ENCODE peak calls at places on chromosomes 13 and 19, in five cellular contexts. One of them, this sample, is unnamed.

GRCh38 chr13:36680918-36681317 is 7.1 kb downstream of the SERTM1 start:
- DNase-seq in GM12865: no peak
- DNase-seq in lower leg skin: no peak
- DNase-seq in caudate nucleus: no peak
- DNase-seq in progenitor cell of endocrine pancreas: no peak
- DNase-seq in this sample: no peak

GRCh38 chr13:30113983-30114491 is 193.3 kb downstream of the KATNAL1 start:
- DNase-seq in GM12865: no peak
- DNase-seq in lower leg skin: no peak
- DNase-seq in caudate nucleus: no peak
- DNase-seq in progenitor cell of endocrine pancreas: no peak
- DNase-seq in this sample: no peak

GRCh38 chr13:67224148-67224846 is 5.8 kb downstream of the PCDH9 start:
- DNase-seq in GM12865: peak
- DNase-seq in lower leg skin: peak
- DNase-seq in caudate nucleus: peak
- DNase-seq in progenitor cell of endocrine pancreas: no peak
- DNase-seq in this sample: peak

GRCh38 chr13:111907341-111907880 is 159.5 kb upstream of the SOX1 start:
- DNase-seq in GM12865: no peak
- DNase-seq in lower leg skin: no peak
- DNase-seq in caudate nucleus: no peak
- DNase-seq in progenitor cell of endocrine pancreas: peak
- DNase-seq in this sample: no peak

GRCh38 chr19:3268326-3268725 is 43.9 kb downstream of the CELF5 start:
- DNase-seq in GM12865: no peak
- DNase-seq in lower leg skin: no peak
- DNase-seq in caudate nucleus: no peak
- DNase-seq in progenitor cell of endocrine pancreas: no peak
- DNase-seq in this sample: no peak

GRCh38 chr13:20702945-20703784 is at the start of gene IL17D:
- DNase-seq in GM12865: peak
- DNase-seq in lower leg skin: no peak
- DNase-seq in caudate nucleus: peak
- DNase-seq in progenitor cell of endocrine pancreas: peak
- DNase-seq in this sample: peak

GRCh38 chr13:41696163-41697003 is 239.0 kb downstream of the RGCC start:
- DNase-seq in GM12865: peak
- DNase-seq in lower leg skin: no peak
- DNase-seq in caudate nucleus: no peak
- DNase-seq in progenitor cell of endocrine pancreas: no peak
- DNase-seq in this sample: no peak

GRCh38 chr13:66405908-66406802 is 824.0 kb downstream of the PCDH9 start:
- DNase-seq in GM12865: no peak
- DNase-seq in lower leg skin: no peak
- DNase-seq in caudate nucleus: no peak
- DNase-seq in progenitor cell of endocrine pancreas: no peak
- DNase-seq in this sample: no peak

GRCh38 chr13:27666951-27667350 is 45.3 kb downstream of the POLR1D start:
- DNase-seq in GM12865: no peak
- DNase-seq in lower leg skin: no peak
- DNase-seq in caudate nucleus: no peak
- DNase-seq in progenitor cell of endocrine pancreas: no peak
- DNase-seq in this sample: no peak

GRCh38 chr19:2494447-2495129 is 18.7 kb downstream of the GADD45B start:
- DNase-seq in GM12865: peak
- DNase-seq in lower leg skin: peak
- DNase-seq in caudate nucleus: peak
- DNase-seq in progenitor cell of endocrine pancreas: peak
- DNase-seq in this sample: peak

GRCh38 chr19:18062043-18062442 is 24.7 kb downstream of the IL12RB1 start:
- DNase-seq in GM12865: no peak
- DNase-seq in lower leg skin: no peak
- DNase-seq in caudate nucleus: no peak
- DNase-seq in progenitor cell of endocrine pancreas: no peak
- DNase-seq in this sample: no peak

GRCh38 chr13:78977311-78977710 is 318.4 kb upstream of the OBI1 start:
- DNase-seq in GM12865: no peak
- DNase-seq in lower leg skin: no peak
- DNase-seq in caudate nucleus: no peak
- DNase-seq in progenitor cell of endocrine pancreas: no peak
- DNase-seq in this sample: no peak

GRCh38 chr19:38742296-38742695 is 2.0 kb downstream of the CAPN12 start:
- DNase-seq in GM12865: no peak
- DNase-seq in lower leg skin: no peak
- DNase-seq in caudate nucleus: no peak
- DNase-seq in progenitor cell of endocrine pancreas: no peak
- DNase-seq in this sample: no peak

GRCh38 chr13:76822691-76823267 is 63.4 kb downstream of the KCTD12 start:
- DNase-seq in GM12865: peak
- DNase-seq in lower leg skin: no peak
- DNase-seq in caudate nucleus: no peak
- DNase-seq in progenitor cell of endocrine pancreas: no peak
- DNase-seq in this sample: no peak

GRCh38 chr13:72808917-72809500 is 27.1 kb downstream of the PIBF1 start:
- DNase-seq in GM12865: peak
- DNase-seq in lower leg skin: no peak
- DNase-seq in caudate nucleus: no peak
- DNase-seq in progenitor cell of endocrine pancreas: no peak
- DNase-seq in this sample: no peak

GRCh38 chr13:113582841-113583631 is 1.5 kb upstream of the TFDP1 start:
- DNase-seq in GM12865: no peak
- DNase-seq in lower leg skin: no peak
- DNase-seq in caudate nucleus: no peak
- DNase-seq in progenitor cell of endocrine pancreas: no peak
- DNase-seq in this sample: no peak

GRCh38 chr19:2962018-2962670 is 15.2 kb upstream of the TLE6 start:
- DNase-seq in GM12865: peak
- DNase-seq in lower leg skin: peak
- DNase-seq in caudate nucleus: no peak
- DNase-seq in progenitor cell of endocrine pancreas: peak
- DNase-seq in this sample: no peak

GRCh38 chr19:14085309-14085995 is at the start of gene C19orf67:
- DNase-seq in GM12865: no peak
- DNase-seq in lower leg skin: no peak
- DNase-seq in caudate nucleus: no peak
- DNase-seq in progenitor cell of endocrine pancreas: no peak
- DNase-seq in this sample: no peak

GRCh38 chr19:19402656-19403372 is 2.7 kb upstream of the GATAD2A start:
- DNase-seq in GM12865: no peak
- DNase-seq in lower leg skin: no peak
- DNase-seq in caudate nucleus: no peak
- DNase-seq in progenitor cell of endocrine pancreas: no peak
- DNase-seq in this sample: no peak

GRCh38 chr19:39643591-39643990 is 12.1 kb upstream of the LGALS16 start:
- DNase-seq in GM12865: no peak
- DNase-seq in lower leg skin: no peak
- DNase-seq in caudate nucleus: no peak
- DNase-seq in progenitor cell of endocrine pancreas: no peak
- DNase-seq in this sample: no peak

GRCh38 chr13:23724196-23724970 is 154.2 kb downstream of the TNFRSF19 start:
- DNase-seq in GM12865: no peak
- DNase-seq in lower leg skin: no peak
- DNase-seq in caudate nucleus: no peak
- DNase-seq in progenitor cell of endocrine pancreas: no peak
- DNase-seq in this sample: no peak

GRCh38 chr19:23716792-23717191 is 29.8 kb upstream of the ZNF675 start:
- DNase-seq in GM12865: no peak
- DNase-seq in lower leg skin: no peak
- DNase-seq in caudate nucleus: no peak
- DNase-seq in progenitor cell of endocrine pancreas: no peak
- DNase-seq in this sample: no peak

GRCh38 chr19:11265785-11266236 is 3.5 kb upstream of the DOCK6 start:
- DNase-seq in GM12865: no peak
- DNase-seq in lower leg skin: peak
- DNase-seq in caudate nucleus: no peak
- DNase-seq in progenitor cell of endocrine pancreas: no peak
- DNase-seq in this sample: no peak

GRCh38 chr13:68851026-68851425 is 1256.6 kb upstream of the ATXN8OS start:
- DNase-seq in GM12865: no peak
- DNase-seq in lower leg skin: no peak
- DNase-seq in caudate nucleus: no peak
- DNase-seq in progenitor cell of endocrine pancreas: no peak
- DNase-seq in this sample: no peak

GRCh38 chr13:97020689-97021240 is 26.5 kb upstream of the OXGR1 start:
- DNase-seq in GM12865: no peak
- DNase-seq in lower leg skin: no peak
- DNase-seq in caudate nucleus: no peak
- DNase-seq in progenitor cell of endocrine pancreas: no peak
- DNase-seq in this sample: no peak

GRCh38 chr13:89343165-89343564 is 1672.0 kb downstream of the SLITRK5 start:
- DNase-seq in GM12865: no peak
- DNase-seq in lower leg skin: no peak
- DNase-seq in caudate nucleus: no peak
- DNase-seq in progenitor cell of endocrine pancreas: no peak
- DNase-seq in this sample: no peak

GRCh38 chr19:36152886-36153525 is 759 bp upstream of the COX7A1 start:
- DNase-seq in GM12865: no peak
- DNase-seq in lower leg skin: no peak
- DNase-seq in caudate nucleus: no peak
- DNase-seq in progenitor cell of endocrine pancreas: no peak
- DNase-seq in this sample: no peak

GRCh38 chr13:51222510-51223283 is 499 bp downstream of the FAM124A start:
- DNase-seq in GM12865: no peak
- DNase-seq in lower leg skin: no peak
- DNase-seq in caudate nucleus: no peak
- DNase-seq in progenitor cell of endocrine pancreas: no peak
- DNase-seq in this sample: no peak

GRCh38 chr19:30450945-30451344 is 78.8 kb downstream of the ZNF536 start:
- DNase-seq in GM12865: no peak
- DNase-seq in lower leg skin: no peak
- DNase-seq in caudate nucleus: peak
- DNase-seq in progenitor cell of endocrine pancreas: no peak
- DNase-seq in this sample: peak

GRCh38 chr13:39417643-39418042 is 185.3 kb downstream of the LHFPL6 start:
- DNase-seq in GM12865: no peak
- DNase-seq in lower leg skin: no peak
- DNase-seq in caudate nucleus: no peak
- DNase-seq in progenitor cell of endocrine pancreas: no peak
- DNase-seq in this sample: no peak

GRCh38 chr19:46015080-46015960 is 7.5 kb downstream of the PGLYRP1 start:
- DNase-seq in GM12865: peak
- DNase-seq in lower leg skin: peak
- DNase-seq in caudate nucleus: no peak
- DNase-seq in progenitor cell of endocrine pancreas: peak
- DNase-seq in this sample: peak

GRCh38 chr13:97329331-97329730 is 104.6 kb upstream of the RAP2A start:
- DNase-seq in GM12865: no peak
- DNase-seq in lower leg skin: no peak
- DNase-seq in caudate nucleus: no peak
- DNase-seq in progenitor cell of endocrine pancreas: no peak
- DNase-seq in this sample: no peak

GRCh38 chr13:45909724-45910123 is 58.2 kb upstream of the SIAH3 start:
- DNase-seq in GM12865: no peak
- DNase-seq in lower leg skin: no peak
- DNase-seq in caudate nucleus: no peak
- DNase-seq in progenitor cell of endocrine pancreas: no peak
- DNase-seq in this sample: no peak

GRCh38 chr13:34578471-34578870 is 363.6 kb upstream of the NBEA start:
- DNase-seq in GM12865: no peak
- DNase-seq in lower leg skin: no peak
- DNase-seq in caudate nucleus: no peak
- DNase-seq in progenitor cell of endocrine pancreas: no peak
- DNase-seq in this sample: no peak

GRCh38 chr13:95559100-95559499 is 6.6 kb downstream of the CLDN10 start:
- DNase-seq in GM12865: no peak
- DNase-seq in lower leg skin: no peak
- DNase-seq in caudate nucleus: no peak
- DNase-seq in progenitor cell of endocrine pancreas: no peak
- DNase-seq in this sample: no peak

GRCh38 chr13:41528021-41528420 is 70.7 kb downstream of the RGCC start:
- DNase-seq in GM12865: no peak
- DNase-seq in lower leg skin: no peak
- DNase-seq in caudate nucleus: no peak
- DNase-seq in progenitor cell of endocrine pancreas: no peak
- DNase-seq in this sample: no peak

This sample was measured in hypothalamus.